ENCODE peak calls at places on chromosomes 16 and 17, in five cellular contexts. D, L, Z, U and E are unnamed samples.

GRCh38 chr16:56742030-56742984 is 12.4 kb downstream of the NUP93 start:
- DNase-seq in D (no peak), L (no peak), Z (no peak), U (peak; percentile 28), E (no peak)

GRCh38 chr17:2484876-2485275 is 26.8 kb downstream of the METTL16 start:
- DNase-seq in D (no peak), L (no peak), Z (no peak), U (peak; percentile 91), E (no peak)

GRCh38 chr17:57051886-57052342 is 33.1 kb upstream of the AKAP1 start:
- DNase-seq in D (no peak), L (no peak), Z (no peak), U (no peak), E (peak; percentile 17)

GRCh38 chr16:47311738-47312505 is 148.9 kb downstream of the ITFG1 start:
- DNase-seq in D (no peak), L (no peak), Z (no peak), U (peak; percentile 39), E (peak; percentile 4)

GRCh38 chr17:17077101-17077500 is 34.8 kb downstream of the MPRIP start:
- DNase-seq in D (no peak), L (no peak), Z (peak; percentile 16), U (no peak), E (no peak)

GRCh38 chr17:18247613-18248001 is 10.9 kb downstream of the FLII start:
- DNase-seq in D (no peak), L (no peak), Z (no peak), U (no peak), E (no peak)

GRCh38 chr17:77810536-77810935 is 148.0 kb upstream of the TNRC6C start:
- DNase-seq in D (no peak), L (peak; percentile 71), Z (peak; percentile 6), U (peak; percentile 35), E (no peak)

GRCh38 chr16:58426095-58426494 is 33.8 kb downstream of the GINS3 start:
- DNase-seq in D (no peak), L (peak; percentile 66), Z (no peak), U (no peak), E (peak; percentile 55)

GRCh38 chr17:76078859-76079576 is at the start of gene ZACN:
- DNase-seq in D (no peak), L (no peak), Z (no peak), U (no peak), E (no peak)

GRCh38 chr16:2710711-2711231 is 9.3 kb downstream of the PRSS27 start:
- DNase-seq in D (no peak), L (no peak), Z (peak; percentile 63), U (no peak), E (no peak)

GRCh38 chr17:38585056-38585804 is 20.5 kb downstream of the SRCIN1 start:
- DNase-seq in D (no peak), L (no peak), Z (no peak), U (no peak), E (peak; percentile 49)

GRCh38 chr17:38585805-38586529 is 19.8 kb downstream of the SRCIN1 start:
- DNase-seq in D (no peak), L (no peak), Z (no peak), U (no peak), E (no peak)

GRCh38 chr17:38583833-38584349 is 21.9 kb downstream of the SRCIN1 start:
- DNase-seq in D (no peak), L (no peak), Z (no peak), U (no peak), E (no peak)

GRCh38 chr17:38583176-38583575 is 22.6 kb downstream of the SRCIN1 start:
- DNase-seq in D (no peak), L (no peak), Z (no peak), U (no peak), E (no peak)

GRCh38 chr17:38584350-38584925 is 21.3 kb downstream of the SRCIN1 start:
- DNase-seq in D (no peak), L (peak; percentile 73), Z (peak; percentile 90), U (peak; percentile 56), E (peak; percentile 56)
- H3K4me1 ChIP-seq in D (peaks cover 21% of the 10 kb centered on the region), L (no peaks in the 10 kb centered on the region), Z (no peaks in the 10 kb centered on the region), U (no peaks in the 10 kb centered on the region), E (peaks cover 31% of the 10 kb centered on the region)

GRCh38 chr17:44543905-44544523 is 13.3 kb upstream of the FZD2 start:
- DNase-seq in D (no peak), L (no peak), Z (no peak), U (no peak), E (no peak)

GRCh38 chr17:44547625-44548297 is 9.5 kb upstream of the FZD2 start:
- DNase-seq in D (no peak), L (peak; percentile 64), Z (no peak), U (no peak), E (no peak)

GRCh38 chr17:44549736-44550135 is 7.5 kb upstream of the FZD2 start:
- DNase-seq in D (no peak), L (no peak), Z (no peak), U (no peak), E (no peak)

GRCh38 chr17:44548714-44549230 is 8.5 kb upstream of the FZD2 start:
- DNase-seq in D (no peak), L (no peak), Z (no peak), U (no peak), E (no peak)

GRCh38 chr17:44546711-44547606 is 10.3 kb upstream of the FZD2 start:
- DNase-seq in D (no peak), L (no peak), Z (no peak), U (no peak), E (no peak)
- H3K27ac ChIP-seq in D (no peak overlapping the region), L (no peak overlapping the region), Z (no peak overlapping the region), U (no peak overlapping the region), E (peak overlapping the region; percentile 42)

GRCh38 chr17:42363231-42363630 is 25.0 kb downstream of the STAT3 start:
- DNase-seq in D (no peak), L (no peak), Z (no peak), U (no peak), E (no peak)
- H3K4me1 ChIP-seq in D (peaks cover 99% of the 10 kb centered on the region), L (peaks cover 16% of the 10 kb centered on the region), Z (peaks cover 38% of the 10 kb centered on the region), U (peaks cover 9% of the 10 kb centered on the region), E (no peaks in the 10 kb centered on the region)

GRCh38 chr16:22233050-22233405 is 26.9 kb downstream of the EEF2K start:
- DNase-seq in D (no peak), L (no peak), Z (no peak), U (no peak), E (no peak)
- H3K27ac ChIP-seq in D (peak overlapping the region; percentile 6), L (no peak overlapping the region), Z (no peak overlapping the region), U (no peak overlapping the region), E (no peak overlapping the region)

DNA sequence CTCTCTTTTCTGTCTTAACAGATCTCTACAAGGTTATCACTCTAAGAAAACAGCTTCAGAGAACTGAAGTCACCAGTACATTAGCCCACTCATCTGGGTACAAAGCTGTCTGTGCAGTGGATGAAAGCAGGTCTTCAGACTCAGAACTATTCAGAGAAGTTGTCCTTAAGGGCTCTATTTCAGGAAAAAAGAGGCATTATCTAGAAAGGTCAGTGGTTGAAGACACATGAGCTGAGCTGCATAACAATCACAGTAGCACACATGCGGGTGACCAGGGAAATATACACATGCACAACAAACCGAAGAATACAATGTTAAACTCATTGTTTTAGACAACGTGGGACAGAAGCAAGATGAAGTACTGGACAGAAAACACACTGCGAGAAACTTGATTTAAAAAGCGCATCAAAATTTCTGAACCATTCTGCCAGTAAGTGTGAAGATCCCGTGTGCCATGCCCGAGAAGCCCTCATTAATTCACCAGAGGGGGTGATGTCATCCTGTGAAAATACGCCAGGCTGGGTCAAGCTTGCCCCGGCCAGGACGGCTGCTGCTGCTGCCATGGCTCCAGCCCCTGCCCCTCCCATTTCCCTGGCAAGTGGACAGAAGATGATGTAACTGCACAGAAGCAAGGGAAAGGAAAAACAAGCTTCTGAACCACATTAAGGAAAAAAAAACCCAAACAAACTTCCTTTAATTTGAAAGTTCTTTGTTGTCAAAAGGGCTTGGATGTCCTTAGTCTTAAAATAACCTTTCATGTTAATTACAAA is 10.1 kb downstream of the DYNC1LI2 start:
- DNase-seq in D (peak; percentile 96), L (peak; percentile 93), Z (no peak), U (peak; percentile 39), E (peak; percentile 86)
- H3K4me1 ChIP-seq in D (peaks cover 64% of the 10 kb centered on the region), L (no peaks in the 10 kb centered on the region), Z (peaks cover 20% of the 10 kb centered on the region), U (peaks cover 14% of the 10 kb centered on the region), E (peaks cover 22% of the 10 kb centered on the region)

GRCh38 chr16:8677481-8677880 is 3.1 kb downstream of the ABAT start:
- DNase-seq in D (no peak), L (no peak), Z (no peak), U (no peak), E (no peak)

GRCh38 chr16:8679156-8679555 is 4.7 kb downstream of the ABAT start:
- DNase-seq in D (no peak), L (no peak), Z (peak; percentile 1), U (no peak), E (no peak)

GRCh38 chr16:8676737-8677375 is 2.4 kb downstream of the ABAT start:
- DNase-seq in D (no peak), L (no peak), Z (peak; percentile 23), U (no peak), E (no peak)

GRCh38 chr16:8676160-8676547 is 1.7 kb downstream of the ABAT start:
- DNase-seq in D (no peak), L (no peak), Z (peak; percentile 43), U (no peak), E (no peak)

GRCh38 chr16:8678068-8678927 is 3.9 kb downstream of the ABAT start:
- DNase-seq in D (no peak), L (no peak), Z (peak; percentile 16), U (no peak), E (no peak)
- H3K27ac ChIP-seq in D (no peak overlapping the region), L (no peak overlapping the region), Z (no peak overlapping the region), U (no peak overlapping the region), E (no peak overlapping the region)

DNA sequence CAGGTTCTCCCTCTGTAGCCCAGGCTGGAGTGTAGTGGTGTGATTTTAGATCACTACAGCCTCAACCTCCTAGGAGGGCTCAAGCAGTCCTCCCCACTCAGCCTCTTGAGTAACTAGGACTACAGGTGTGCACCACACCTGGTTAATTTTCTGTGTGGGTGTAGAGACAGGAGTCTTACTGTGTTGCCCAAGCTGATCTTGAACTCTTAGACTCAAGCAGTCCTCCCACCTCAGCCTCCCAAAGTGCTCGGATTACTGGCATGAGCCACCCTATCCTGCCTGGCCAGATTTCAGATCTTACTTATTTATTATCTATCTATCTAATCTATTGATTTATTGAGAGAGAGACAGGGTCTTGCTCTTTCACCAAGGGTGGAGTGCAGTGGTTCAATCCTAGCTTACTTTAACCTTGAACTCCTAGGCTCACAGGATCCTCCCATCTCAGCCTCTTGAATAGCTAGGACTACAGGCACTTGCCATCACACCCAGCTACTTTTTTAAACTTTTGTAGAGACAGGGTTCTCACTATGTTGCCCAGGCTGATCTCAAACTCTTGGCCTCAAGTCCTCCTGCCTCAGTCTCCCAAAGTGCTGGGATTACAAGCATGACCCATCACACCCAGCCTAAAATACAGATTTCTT is 61.8 kb downstream of the TUBD1 start:
- DNase-seq in D (no peak), L (no peak), Z (no peak), U (no peak), E (no peak)
- H3K4me1 ChIP-seq in D (peaks cover 76% of the 10 kb centered on the region), L (peaks cover 5% of the 10 kb centered on the region), Z (peaks cover 30% of the 10 kb centered on the region), U (peaks cover 70% of the 10 kb centered on the region), E (peaks cover 13% of the 10 kb centered on the region)

GRCh38 chr17:50279639-50280038 is 5.4 kb downstream of the TMEM92 start:
- DNase-seq in D (no peak), L (no peak), Z (no peak), U (no peak), E (no peak)

GRCh38 chr17:50278526-50279180 is 4.4 kb downstream of the TMEM92 start:
- DNase-seq in D (no peak), L (no peak), Z (no peak), U (no peak), E (no peak)

GRCh38 chr17:50280068-50280467 is 5.8 kb downstream of the TMEM92 start:
- DNase-seq in D (no peak), L (no peak), Z (no peak), U (peak; percentile 89), E (no peak)

GRCh38 chr17:50280801-50281441 is 6.7 kb downstream of the TMEM92 start:
- DNase-seq in D (no peak), L (peak; percentile 18), Z (no peak), U (no peak), E (no peak)

GRCh38 chr17:50279181-50279526 is 4.9 kb downstream of the TMEM92 start:
- DNase-seq in D (no peak), L (no peak), Z (no peak), U (no peak), E (no peak)
- H3K27ac ChIP-seq in D (no peak overlapping the region), L (no peak overlapping the region), Z (no peak overlapping the region), U (peak overlapping the region; percentile 45), E (no peak overlapping the region)